ENCODE peak calls at places on chromosome X, in five cellular contexts. K, A, X, V and S are unnamed samples.

GRCh38 chrX:151889451-151889850 is 23.2 kb upstream of the MAGEA4 start:
- DNase-seq in K (peak; percentile 48), X (no peak), A (no peak), V (no peak), S (no peak)

GRCh38 chrX:40154229-40154852 is 56.6 kb upstream of the BCOR start:
- DNase-seq in A (peak; percentile 65), V (no peak), K (no peak), X (no peak), S (no peak)

GRCh38 chrX:11420851-11421250 is 127.6 kb downstream of the AMELX start:
- DNase-seq in K (no peak), X (no peak), A (no peak), V (no peak), S (no peak)

GRCh38 chrX:17535229-17535628 is 160.2 kb downstream of the NHS start:
- DNase-seq in A (peak; percentile 74), K (peak; percentile 56), X (no peak), V (peak; percentile 40), S (no peak)

GRCh38 chrX:15269618-15270521 is at the start of gene ASB9:
- DNase-seq in K (peak; percentile 50), V (peak; percentile 35), X (no peak), A (peak; percentile 5), S (peak; percentile 50)

GRCh38 chrX:119647552-119648420 is 41.6 kb upstream of the NKRF start:
- DNase-seq in V (no peak), A (no peak), K (peak; percentile 51), X (no peak), S (no peak)

GRCh38 chrX:107684956-107685385 is 56.7 kb downstream of the PRPS1 start:
- DNase-seq in A (peak; percentile 36), X (no peak), K (peak; percentile 85), V (peak; percentile 48), S (no peak)

GRCh38 chrX:134026732-134027311 is 41.4 kb upstream of the GPC3 start:
- DNase-seq in A (peak; percentile 87), X (no peak), K (peak; percentile 71), V (peak; percentile 28), S (no peak)

GRCh38 chrX:42615161-42615563 is 162.8 kb downstream of the PPP1R2C start:
- DNase-seq in K (peak; percentile 64), A (peak; percentile 44), V (no peak), X (no peak), S (no peak)

GRCh38 chrX:154804957-154805695 is at the start of gene MPP1:
- DNase-seq in A (peak; percentile 74), X (peak; percentile 18), V (peak; percentile 68), K (peak; percentile 89), S (peak; percentile 50)

GRCh38 chrX:83588409-83588808 is 80.3 kb downstream of the POU3F4 start:
- DNase-seq in K (no peak), A (no peak), V (no peak), X (no peak), S (no peak)

GRCh38 chrX:97563531-97564133 is 679.9 kb downstream of the RPA4 start:
- DNase-seq in A (no peak), V (peak; percentile 72), K (peak; percentile 67), X (peak; percentile 13), S (peak; percentile 43)

GRCh38 chrX:2397648-2398340 is 103.0 kb downstream of the DHRSX start:
- DNase-seq in V (peak; percentile 50), K (no peak), A (no peak), X (no peak), S (peak; percentile 50)

GRCh38 chrX:132631579-132632232 is 142.9 kb upstream of the MBNL3 start:
- DNase-seq in X (no peak), A (peak; percentile 39), K (no peak), V (peak; percentile 59), S (peak; percentile 10)

GRCh38 chrX:153924149-153924861 is 1.8 kb downstream of the ARHGAP4 start:
- DNase-seq in K (peak; percentile 76), V (peak; percentile 35), A (peak; percentile 41), X (no peak), S (peak; percentile 47)

GRCh38 chrX:25198891-25199290 is 183.1 kb upstream of the ARX start:
- DNase-seq in V (peak; percentile 1), A (no peak), K (no peak), X (no peak), S (no peak)

GRCh38 chrX:13283512-13283911 is 36.3 kb downstream of the ATXN3L start:
- DNase-seq in V (peak; percentile 62), K (no peak), X (no peak), A (peak; percentile 31), S (no peak)

GRCh38 chrX:33840176-33840575 is 291.9 kb downstream of the FAM47A start:
- DNase-seq in A (no peak), V (no peak), X (no peak), K (no peak), S (no peak)

GRCh38 chrX:134144231-134144630 is 92.8 kb upstream of the CCDC160 start:
- DNase-seq in A (peak; percentile 35), V (peak; percentile 1), X (no peak), K (no peak), S (no peak)

GRCh38 chrX:114051667-114052315 is 532.1 kb upstream of the HTR2C start:
- DNase-seq in X (no peak), V (no peak), K (no peak), A (no peak), S (no peak)

GRCh38 chrX:109856974-109857373 is 123.9 kb upstream of the ACSL4 start:
- DNase-seq in K (no peak), A (peak; percentile 46), X (no peak), V (peak; percentile 62), S (peak; percentile 15)

GRCh38 chrX:132271330-132271729 is 52.1 kb upstream of the RAP2C start:
- DNase-seq in X (no peak), V (peak; percentile 66), K (no peak), A (no peak), S (no peak)

GRCh38 chrX:123698979-123699378 is 33.9 kb downstream of the THOC2 start:
- DNase-seq in K (no peak), A (no peak), V (peak; percentile 32), X (no peak), S (no peak)

GRCh38 chrX:134990475-134991473 is at the start of gene SMIM10:
- DNase-seq in K (peak; percentile 69), X (no peak), V (peak; percentile 67), A (peak; percentile 35), S (peak; percentile 51)

GRCh38 chrX:40253770-40254169 is 156.0 kb upstream of the BCOR start:
- DNase-seq in K (no peak), X (no peak), A (no peak), V (no peak), S (no peak)

GRCh38 chrX:23185951-23186350 is 148.7 kb upstream of the PTCHD1 start:
- DNase-seq in K (no peak), A (no peak), V (no peak), X (no peak), S (no peak)

GRCh38 chrX:102835504-102836146 is 101.4 kb upstream of the RAB40AL start:
- DNase-seq in K (peak; percentile 46), V (peak; percentile 55), A (peak; percentile 48), X (no peak), S (peak; percentile 16)

GRCh38 chrX:14064632-14065432 is 35.1 kb upstream of the GEMIN8 start:
- DNase-seq in A (no peak), V (peak; percentile 21), K (peak; percentile 54), X (no peak), S (no peak)

GRCh38 chrX:138298268-138298667 is 413.2 kb downstream of the FGF13 start:
- DNase-seq in K (no peak), A (no peak), X (no peak), V (no peak), S (no peak)

GRCh38 chrX:69258893-69259292 is 93.6 kb upstream of the PJA1 start:
- DNase-seq in K (no peak), A (no peak), X (no peak), V (no peak), S (no peak)
- TF ChIP-seq CTCF in K (no peak), A (no peak), X (no peak), V (no peak), S (no peak)

DNA sequence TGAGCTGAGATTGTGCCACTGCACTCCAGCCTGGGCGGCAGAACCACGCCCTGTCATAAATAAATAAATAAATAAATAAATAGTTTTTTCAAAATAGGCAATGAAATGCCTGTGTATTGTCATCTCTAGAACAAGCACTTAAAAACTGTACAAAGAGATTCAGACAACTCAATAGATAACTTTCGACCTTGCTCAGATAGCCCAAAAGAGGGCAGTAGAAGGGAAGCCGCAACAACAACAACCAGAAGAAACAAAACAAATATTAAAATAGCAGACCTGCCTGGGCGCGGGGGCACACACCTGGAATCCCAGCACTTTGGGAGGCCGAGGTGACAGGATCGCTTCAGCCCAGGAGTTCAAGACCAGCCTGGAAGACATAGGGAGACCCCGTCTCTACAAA is 9.4 kb upstream of the CLDN34 start:
- DNase-seq in K (no peak), V (no peak), A (no peak), X (no peak), S (no peak)
- TF ChIP-seq CTCF in K (no peak), V (no peak), A (peak; percentile 31), X (no peak), S (no peak)

DNA sequence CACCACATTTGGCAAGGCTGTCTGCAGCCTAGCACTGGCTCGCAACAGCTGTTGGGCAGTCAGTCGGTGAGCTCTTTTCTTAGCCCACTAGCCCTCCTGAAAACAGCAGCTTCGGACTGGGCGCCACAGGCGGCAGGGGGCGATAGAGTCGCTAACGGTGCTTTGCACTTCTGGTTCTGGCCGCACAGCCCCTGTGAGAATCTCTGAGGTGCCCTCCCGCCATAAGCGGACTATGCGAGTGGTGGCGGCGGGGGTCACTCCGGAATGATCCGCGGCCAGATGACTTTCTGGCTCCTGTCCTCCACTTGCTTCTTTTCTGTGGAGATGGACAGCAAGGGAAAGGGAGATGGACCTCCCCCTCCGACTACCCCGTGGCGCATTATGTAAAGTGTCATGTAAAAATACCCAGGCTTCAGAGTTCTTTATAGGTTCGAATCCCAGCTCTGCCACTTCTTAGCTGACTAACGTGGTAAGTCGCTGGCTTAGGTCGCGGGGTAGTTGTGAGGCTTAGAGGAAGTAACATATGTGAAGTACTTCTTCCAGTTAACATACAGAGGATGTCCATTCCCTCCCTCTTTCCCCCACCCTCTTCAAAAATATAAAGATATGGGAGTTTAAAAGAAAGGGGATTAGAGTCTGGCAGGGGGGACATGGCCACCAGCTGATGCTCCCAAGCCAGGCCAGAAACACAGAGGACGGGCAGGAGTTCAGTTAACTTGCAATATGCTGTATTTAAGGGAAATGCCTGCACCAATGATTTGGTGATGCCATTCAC is 11.0 kb downstream of the ARHGAP36 start:
- DNase-seq in X (no peak), V (peak; percentile 5), A (peak; percentile 84), K (no peak), S (no peak)
- TF ChIP-seq CTCF in X (peak; percentile 24), V (peak; percentile 20), A (peak; percentile 72), K (no peak), S (peak; percentile 38)

GRCh38 chrX:149283853-149284252 is 221.3 kb downstream of the IDS start:
- DNase-seq in K (no peak), A (no peak), V (no peak), X (no peak), S (no peak)

GRCh38 chrX:149284616-149285015 is 220.5 kb downstream of the IDS start:
- DNase-seq in V (no peak), K (no peak), X (no peak), A (no peak), S (no peak)

GRCh38 chrX:149282909-149283308 is 222.2 kb downstream of the IDS start:
- DNase-seq in V (no peak), X (no peak), A (no peak), K (no peak), S (no peak)

DNA sequence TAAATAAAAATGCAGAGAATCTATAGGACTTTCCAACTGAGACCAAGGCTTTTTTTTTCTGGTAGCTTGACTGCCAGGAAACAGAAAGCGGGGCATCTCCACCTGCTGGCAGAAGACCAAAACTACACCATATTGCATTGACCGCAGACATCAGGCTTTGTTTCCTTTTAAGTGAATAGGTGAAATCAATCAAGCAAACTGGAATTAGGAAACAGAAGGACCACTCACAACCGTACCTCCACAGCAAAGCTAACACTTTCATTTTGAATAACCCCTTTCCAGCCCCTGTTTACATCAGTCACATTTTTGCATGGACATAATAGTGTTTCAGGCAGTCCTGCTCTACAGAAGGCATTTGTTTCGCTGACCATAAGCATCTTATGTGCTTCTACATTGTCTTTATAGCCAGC is 218.2 kb downstream of the IDS start:
- DNase-seq in X (peak; percentile 1), V (peak; percentile 43), K (peak; percentile 63), A (peak; percentile 52), S (no peak)
- TF ChIP-seq CTCF in X (peak; percentile 56), V (peak; percentile 68), K (peak; percentile 49), A (peak; percentile 72), S (peak; percentile 72)